ENCODE peak calls at places on chromosomes 13 and 19, in nine cellular contexts. U is heart right ventricle, Z is small intestine, B is tibial nerve, Y is heart left ventricle, E is iPS DF 6.9, H is cardiac muscle cell, N is neural progenitor cell, M is neuronal stem cell. V is an unnamed sample.

GRCh38 chr19:19185853-19186728 is 5.9 kb downstream of the BORCS8 start:
- DNase-seq in U (no peak), Z (peak; percentile 67), B (no peak), Y (no peak), E (peak; percentile 70), H (peak; percentile 56), N (peak; percentile 81), M (peak; percentile 56), V (no peak)

GRCh38 chr13:64810701-64811258 is 2419.4 kb downstream of the PCDH9 start:
- DNase-seq in U (no peak), Z (no peak), B (no peak), Y (no peak), E (no peak), H (no peak), N (no peak), M (no peak), V (no peak)

GRCh38 chr13:99071666-99072065 is 93.8 kb upstream of the DOCK9 start:
- DNase-seq in U (no peak), Z (peak; percentile 35), B (no peak), Y (no peak), E (no peak), H (no peak), N (no peak), M (no peak), V (no peak)

GRCh38 chr13:100203696-100204367 is 114.9 kb downstream of the PCCA start:
- DNase-seq in U (no peak), Z (peak; percentile 18), B (no peak), Y (no peak), E (no peak), H (no peak), N (no peak), M (no peak), V (no peak)

GRCh38 chr13:30908416-30908980 is 2.4 kb downstream of the MEDAG start:
- DNase-seq in U (peak; percentile 24), Z (no peak), B (peak; percentile 55), Y (peak; percentile 68), E (no peak), H (no peak), N (no peak), M (no peak), V (no peak)

GRCh38 chr19:12065100-12065538 is 588 bp downstream of the ZNF844 start:
- DNase-seq in U (no peak), Z (peak; percentile 17), B (peak; percentile 21), Y (peak; percentile 30), E (no peak), H (peak; percentile 45), N (no peak), M (no peak), V (no peak)

GRCh38 chr19:48630289-48631036 is 6.7 kb downstream of the DBP start:
- DNase-seq in U (peak; percentile 88), Z (peak; percentile 80), B (no peak), Y (peak; percentile 85), E (no peak), H (peak; percentile 53), N (peak; percentile 80), M (no peak), V (no peak)

GRCh38 chr19:18769989-18770528 is 21.0 kb downstream of the COMP start:
- DNase-seq in U (no peak), Z (no peak), B (no peak), Y (no peak), E (no peak), H (no peak), N (no peak), M (no peak), V (no peak)

GRCh38 chr13:110306960-110307696 is at the start of the genes COL4A1 and COL4A2:
- DNase-seq in U (peak; percentile 86), Z (no peak), B (peak; percentile 64), Y (peak; percentile 87), E (no peak), H (peak; percentile 81), N (peak; percentile 91), M (peak; percentile 77), V (no peak)

GRCh38 chr13:30340367-30341184 is 33.2 kb upstream of the KATNAL1 start:
- DNase-seq in U (peak; percentile 61), Z (no peak), B (peak; percentile 19), Y (peak; percentile 48), E (no peak), H (peak; percentile 13), N (no peak), M (no peak), V (peak; percentile 38)

GRCh38 chr19:49631610-49632192 is 8.2 kb downstream of the RRAS start:
- DNase-seq in U (no peak), Z (no peak), B (no peak), Y (no peak), E (no peak), H (no peak), N (no peak), M (no peak), V (no peak)

GRCh38 chr13:63010072-63010658 is 1594.5 kb upstream of the PCDH20 start:
- DNase-seq in U (no peak), Z (no peak), B (no peak), Y (no peak), E (no peak), H (no peak), N (no peak), M (no peak), V (no peak)

GRCh38 chr19:14472202-14472961 is 2.8 kb downstream of the PTGER1 start:
- DNase-seq in U (peak; percentile 83), Z (peak; percentile 51), B (peak; percentile 68), Y (peak; percentile 72), E (no peak), H (peak; percentile 79), N (peak; percentile 88), M (peak; percentile 74), V (no peak)

DNA sequence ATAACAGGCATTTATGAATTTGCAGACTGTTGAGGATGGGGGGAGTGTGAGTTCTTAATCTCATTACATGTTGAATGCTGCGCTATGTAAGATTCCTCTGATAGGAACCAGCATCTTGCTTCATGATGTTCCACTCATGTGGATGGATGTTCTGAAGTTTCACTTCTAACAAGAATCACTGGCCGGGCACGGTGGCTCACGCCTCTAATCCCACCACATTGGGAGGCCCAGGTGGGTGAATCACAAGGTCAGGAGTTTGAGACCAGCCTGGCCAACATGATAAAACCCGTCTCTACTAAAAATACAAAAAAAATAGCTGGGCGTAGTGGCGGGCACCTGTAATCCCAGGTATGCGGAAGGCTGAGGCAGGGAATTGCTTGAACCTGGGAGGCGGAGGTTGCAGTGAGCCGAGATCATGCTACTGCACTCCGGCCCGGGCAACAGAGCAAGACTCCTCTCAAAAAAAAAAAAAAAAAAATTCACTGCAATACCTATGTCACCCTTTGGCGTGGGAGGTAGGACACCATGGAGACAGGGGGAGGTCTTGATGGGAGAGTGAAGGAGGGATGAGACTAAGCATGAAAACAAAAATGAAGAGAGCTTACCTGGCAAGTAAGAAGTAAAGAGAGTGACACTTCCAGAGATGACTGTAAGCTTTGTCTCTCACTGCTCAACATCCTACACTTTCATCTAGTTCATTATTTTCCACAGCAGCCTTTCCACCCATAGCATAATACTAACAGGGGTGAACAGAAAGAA is 133.0 kb downstream of the DCT start:
- DNase-seq in U (no peak), Z (no peak), B (no peak), Y (no peak), E (no peak), H (no peak), N (no peak), M (no peak), V (no peak)
- H3K27ac ChIP-seq in U (no peak overlapping the region), Z (no peak overlapping the region), B (no peak overlapping the region), Y (no peak overlapping the region), E (no peak overlapping the region), H (no peak overlapping the region), N (no peak overlapping the region), M (no peak overlapping the region), V (no peak overlapping the region)

GRCh38 chr19:16604615-16605014 is 23.4 kb downstream of the MED26 start:
- DNase-seq in U (no peak), Z (no peak), B (no peak), Y (no peak), E (no peak), H (no peak), N (no peak), M (no peak), V (no peak)

GRCh38 chr19:16605552-16605951 is 22.5 kb downstream of the MED26 start:
- DNase-seq in U (no peak), Z (no peak), B (no peak), Y (no peak), E (no peak), H (no peak), N (no peak), M (no peak), V (no peak)

GRCh38 chr19:16603090-16603489 is 24.9 kb downstream of the MED26 start:
- DNase-seq in U (no peak), Z (no peak), B (no peak), Y (no peak), E (no peak), H (no peak), N (no peak), M (no peak), V (no peak)

GRCh38 chr19:16607819-16608218 is 20.2 kb downstream of the MED26 start:
- DNase-seq in U (no peak), Z (no peak), B (no peak), Y (no peak), E (no peak), H (no peak), N (no peak), M (no peak), V (no peak)

DNA sequence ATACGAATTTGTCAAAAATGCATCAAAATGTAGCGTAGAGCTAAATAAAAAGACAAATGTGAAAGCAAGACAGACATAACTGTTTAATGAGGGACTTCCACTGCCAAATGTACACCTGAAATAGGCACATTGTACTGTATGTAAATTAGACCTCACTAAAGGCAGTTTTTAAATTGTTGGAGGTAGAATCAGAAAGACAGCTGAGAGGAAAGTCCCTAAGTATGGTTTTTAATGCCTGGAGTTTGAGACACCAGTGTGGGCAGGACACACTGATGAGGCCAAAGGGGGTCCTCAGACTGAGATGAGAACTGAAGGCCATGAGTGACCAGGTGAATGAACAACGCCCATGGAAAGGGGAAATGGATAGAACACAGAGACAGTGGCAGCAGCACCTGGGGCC is 22.9 kb downstream of the MED26 start:
- DNase-seq in U (no peak), Z (no peak), B (no peak), Y (no peak), E (no peak), H (no peak), N (no peak), M (no peak), V (no peak)
- H3K4me1 ChIP-seq in U (peaks cover 86% of the 10 kb centered on the region), Z (no peaks in the 10 kb centered on the region), B (peaks cover 43% of the 10 kb centered on the region), Y (peaks cover 85% of the 10 kb centered on the region), E (no peaks in the 10 kb centered on the region), H (no peaks in the 10 kb centered on the region), N (no peaks in the 10 kb centered on the region), M (no peaks in the 10 kb centered on the region), V (peaks cover 5% of the 10 kb centered on the region)

GRCh38 chr13:51168623-51169022 is 53.6 kb upstream of the FAM124A start:
- DNase-seq in U (no peak), Z (no peak), B (no peak), Y (no peak), E (no peak), H (no peak), N (no peak), M (no peak), V (no peak)
- H3K27ac ChIP-seq in U (no peak overlapping the region), Z (no peak overlapping the region), B (no peak overlapping the region), Y (no peak overlapping the region), E (peak overlapping the region; percentile 32), H (no peak overlapping the region), N (no peak overlapping the region), M (no peak overlapping the region), V (no peak overlapping the region)

DNA sequence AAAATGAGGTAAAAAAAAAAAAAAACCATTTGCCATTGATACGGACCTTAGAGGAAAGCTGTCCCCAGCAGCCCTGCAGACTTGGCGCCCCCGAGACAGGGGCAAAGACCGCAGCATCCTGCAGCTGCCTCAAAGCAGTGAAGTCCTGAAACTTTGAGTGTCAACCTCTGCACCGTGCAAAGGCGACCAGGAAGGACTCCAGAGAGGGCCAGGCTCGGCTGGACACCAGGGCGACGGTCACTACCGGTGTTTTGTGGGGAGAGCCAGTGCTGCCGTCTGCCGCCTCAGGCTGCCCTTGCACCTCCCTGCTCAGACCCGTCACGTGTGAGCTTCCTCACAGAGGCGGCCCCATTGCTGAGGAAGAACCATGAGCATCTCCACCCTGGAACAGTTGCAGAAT is 146.7 kb upstream of the SPACA7 start:
- DNase-seq in U (no peak), Z (no peak), B (no peak), Y (no peak), E (no peak), H (no peak), N (no peak), M (no peak), V (no peak)
- H3K4me1 ChIP-seq in U (no peaks in the 10 kb centered on the region), Z (no peaks in the 10 kb centered on the region), B (no peaks in the 10 kb centered on the region), Y (no peaks in the 10 kb centered on the region), E (peaks cover 1% of the 10 kb centered on the region), H (no peaks in the 10 kb centered on the region), N (no peaks in the 10 kb centered on the region), M (no peaks in the 10 kb centered on the region), V (no peaks in the 10 kb centered on the region)